ENCODE peak calls at places on chromosomes 16 and 17, in four cellular contexts. V, X, Z and T are unnamed samples.

GRCh38 chr17:64202683-64203430 is 60.2 kb downstream of the TEX2 start:
- DNase-seq in V (no peak), Z (peak; percentile 29), X (no peak), T (no peak)

GRCh38 chr16:67708368-67708771 is 10.7 kb downstream of the GFOD2 start:
- DNase-seq in V (no peak), Z (no peak), X (no peak), T (no peak)

GRCh38 chr16:70749681-70750601 is 51.0 kb downstream of the VAC14 start:
- DNase-seq in V (no peak), X (no peak), Z (peak; percentile 65), T (peak; percentile 37)

GRCh38 chr17:74519951-74520553 is 11.2 kb downstream of the CD300LB start:
- DNase-seq in V (no peak), X (no peak), Z (no peak), T (no peak)

GRCh38 chr17:47730681-47731080 is 2.4 kb upstream of the TBX21 start:
- DNase-seq in X (no peak), Z (no peak), V (no peak), T (no peak)

GRCh38 chr17:17523001-17523713 is 27.0 kb upstream of the RASD1 start:
- DNase-seq in X (no peak), Z (peak; percentile 50), V (no peak), T (peak; percentile 25)

GRCh38 chr17:61397086-61397842 is 2.4 kb upstream of the TBX2 start:
- DNase-seq in V (no peak), X (no peak), Z (peak; percentile 82), T (peak; percentile 67)

GRCh38 chr16:65202461-65202860 is 80.6 kb upstream of the CDH11 start:
- DNase-seq in X (no peak), V (no peak), Z (no peak), T (no peak)

GRCh38 chr17:43667506-43668438 is 6.0 kb upstream of the MEOX1 start:
- DNase-seq in Z (no peak), V (no peak), X (no peak), T (no peak)

GRCh38 chr17:78107457-78107856 is 21.1 kb downstream of the TMC6 start:
- DNase-seq in Z (no peak), V (no peak), X (no peak), T (no peak)

GRCh38 chr16:27564226-27564625 is 14.3 kb downstream of the KATNIP start:
- DNase-seq in X (no peak), V (no peak), Z (no peak), T (no peak)

GRCh38 chr16:27556471-27556870 is 6.5 kb downstream of the KATNIP start:
- DNase-seq in Z (no peak), V (no peak), X (no peak), T (no peak)

GRCh38 chr16:27561216-27561615 is 11.3 kb downstream of the KATNIP start:
- DNase-seq in V (no peak), X (no peak), Z (no peak), T (peak; percentile 6)

DNA sequence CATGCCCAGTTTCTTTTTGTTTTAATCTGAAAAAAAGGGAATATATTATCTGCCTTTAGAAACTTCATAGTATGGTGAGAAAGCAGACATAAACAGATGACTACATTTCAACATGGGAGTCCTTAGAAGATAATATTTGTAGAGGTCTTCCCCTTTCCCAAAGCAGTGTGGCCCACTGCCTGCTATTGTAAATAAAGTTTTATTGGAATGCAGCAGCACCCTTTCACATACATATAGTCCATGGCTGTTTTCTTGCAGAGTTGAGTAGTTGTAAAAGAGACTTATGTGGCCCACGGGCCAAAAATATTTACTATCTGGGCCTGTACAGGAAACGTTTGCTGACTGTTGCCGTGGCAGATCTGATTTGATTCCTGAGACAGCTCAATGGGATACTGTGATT is 8.5 kb downstream of the KATNIP start:
- DNase-seq in V (no peak), Z (no peak), X (no peak), T (no peak)
- H3K4me2 ChIP-seq in V (no peak overlapping the region), Z (no peak overlapping the region), X (no peak overlapping the region), T (no peak overlapping the region)

DNA sequence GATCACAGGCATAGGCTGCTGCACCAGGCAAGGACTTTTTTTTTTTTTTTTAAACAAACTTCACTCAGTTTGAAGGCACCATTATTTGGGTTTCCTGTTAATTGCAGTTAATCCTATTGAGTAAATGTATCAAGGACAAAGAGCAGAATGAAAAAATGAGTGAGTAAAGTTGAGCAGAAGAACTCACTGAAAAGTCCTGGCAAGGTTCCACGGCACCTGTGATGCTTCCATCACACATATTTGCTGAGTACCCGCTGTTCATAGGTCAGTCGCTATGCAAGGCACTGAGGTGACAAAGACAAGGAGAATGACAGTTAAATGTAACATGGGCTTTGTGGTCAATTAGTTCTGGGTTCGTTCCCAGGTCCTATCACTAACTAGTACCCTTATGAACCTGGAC is 670.0 kb downstream of the MAF start:
- DNase-seq in X (no peak), Z (no peak), V (no peak), T (no peak)
- TF ChIP-seq EZH2phosphoT487 in X (no peak), Z (no peak), V (no peak), T (no peak)

GRCh38 chr17:31580331-31581021 is 189.0 kb downstream of the RAB11FIP4 start:
- DNase-seq in X (no peak), V (no peak), Z (no peak), T (no peak)

GRCh38 chr17:31582151-31582907 is 190.9 kb downstream of the RAB11FIP4 start:
- DNase-seq in X (no peak), V (no peak), Z (no peak), T (no peak)

GRCh38 chr17:31581491-31581890 is 190.0 kb downstream of the RAB11FIP4 start:
- DNase-seq in V (no peak), X (no peak), Z (no peak), T (no peak)

GRCh38 chr17:31579265-31579664 is 187.8 kb downstream of the RAB11FIP4 start:
- DNase-seq in X (no peak), V (no peak), Z (no peak), T (no peak)

GRCh38 chr17:31581022-31581483 is 189.6 kb downstream of the RAB11FIP4 start:
- DNase-seq in Z (no peak), X (no peak), V (no peak), T (no peak)
- H3K4me2 ChIP-seq in Z (no peak overlapping the region), X (no peak overlapping the region), V (no peak overlapping the region), T (no peak overlapping the region)

GRCh38 chr17:27567563-27567859 is 63.5 kb upstream of the LGALS9 start:
- DNase-seq in Z (no peak), X (no peak), V (no peak), T (no peak)
- TF ChIP-seq EZH2phosphoT487 in Z (no peak), X (no peak), V (no peak), T (no peak)

DNA sequence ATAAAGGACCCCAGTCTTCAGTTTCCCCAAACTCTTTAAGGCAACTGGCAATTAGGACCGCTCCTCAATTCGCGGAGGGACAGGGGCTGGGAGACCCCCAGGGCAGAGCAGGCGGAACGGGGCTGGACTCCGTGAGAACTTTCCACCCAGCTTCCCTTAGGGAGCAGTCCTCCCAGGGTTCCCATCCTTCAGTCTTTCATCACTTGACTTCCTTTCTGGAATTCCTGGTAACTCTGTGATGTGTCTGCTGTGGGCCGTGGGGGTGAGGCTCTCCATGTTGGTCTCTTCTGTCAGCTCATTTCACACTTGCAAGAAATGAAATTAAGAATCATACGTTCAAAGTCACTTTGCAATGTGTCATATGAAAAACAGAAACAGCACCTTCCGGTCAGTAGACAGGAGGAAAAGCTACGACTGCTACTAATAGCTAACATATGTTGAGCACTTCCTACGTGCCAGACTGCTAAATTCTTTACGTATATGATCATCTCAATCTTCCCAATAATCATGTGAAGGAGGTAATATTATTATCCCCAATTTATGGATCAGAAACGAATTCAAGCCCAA is 5.4 kb upstream of the BBS2 start:
- DNase-seq in X (no peak), Z (no peak), V (no peak), T (no peak)
- H3K4me2 ChIP-seq in X (no peak overlapping the region), Z (no peak overlapping the region), V (no peak overlapping the region), T (no peak overlapping the region)

DNA sequence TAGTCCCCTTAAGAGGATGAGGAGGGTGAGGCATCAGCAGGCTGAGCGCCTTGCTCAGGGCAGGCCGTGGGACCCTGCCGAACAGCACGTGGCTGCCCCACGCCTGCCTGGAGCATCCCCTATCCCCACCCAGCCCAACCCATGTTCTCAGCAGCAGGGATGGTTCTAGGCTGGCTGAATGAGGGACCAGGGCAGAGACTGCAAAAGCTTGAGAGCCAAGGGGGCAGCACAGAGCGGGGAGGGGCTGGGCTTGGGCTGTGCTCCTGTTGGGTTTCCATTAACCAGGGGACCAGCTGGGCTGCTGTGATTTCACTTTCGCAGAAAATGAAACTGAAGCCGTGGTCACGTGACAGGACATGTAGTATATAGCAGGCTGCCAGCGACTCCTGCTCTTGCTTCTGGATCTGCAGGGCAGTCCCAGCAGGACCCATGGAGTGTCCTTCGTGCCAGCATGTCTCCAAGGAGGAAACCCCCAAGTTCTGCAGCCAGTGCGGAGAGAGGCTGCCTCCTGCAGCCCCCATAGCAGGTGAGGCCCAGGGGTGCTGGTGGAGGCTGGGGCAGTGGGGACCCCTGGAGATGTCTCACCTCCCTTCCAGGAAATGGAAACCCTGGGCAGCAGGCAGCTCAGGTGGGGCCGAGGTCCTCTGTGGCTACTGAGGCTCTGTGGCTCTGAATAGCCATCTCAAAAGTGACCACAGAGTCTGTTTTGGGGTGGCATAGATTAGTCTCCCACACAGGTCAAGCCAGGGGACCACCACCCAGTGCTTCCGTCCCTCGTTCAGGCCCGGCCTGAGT is 2.8 kb downstream of the RNF213 start:
- DNase-seq in Z (no peak), X (no peak), V (peak; percentile 97), T (peak; percentile 42)
- TF ChIP-seq EZH2phosphoT487 in Z (no peak), X (no peak), V (no peak), T (no peak)

GRCh38 chr17:33192961-33193911 is 99.9 kb downstream of the ASIC2 start:
- DNase-seq in Z (peak; percentile 47), X (no peak), V (no peak), T (peak; percentile 69)
- H3K4me2 ChIP-seq in Z (peak overlapping the region; percentile 47), X (no peak overlapping the region), V (no peak overlapping the region), T (peak overlapping the region; percentile 49)

DNA sequence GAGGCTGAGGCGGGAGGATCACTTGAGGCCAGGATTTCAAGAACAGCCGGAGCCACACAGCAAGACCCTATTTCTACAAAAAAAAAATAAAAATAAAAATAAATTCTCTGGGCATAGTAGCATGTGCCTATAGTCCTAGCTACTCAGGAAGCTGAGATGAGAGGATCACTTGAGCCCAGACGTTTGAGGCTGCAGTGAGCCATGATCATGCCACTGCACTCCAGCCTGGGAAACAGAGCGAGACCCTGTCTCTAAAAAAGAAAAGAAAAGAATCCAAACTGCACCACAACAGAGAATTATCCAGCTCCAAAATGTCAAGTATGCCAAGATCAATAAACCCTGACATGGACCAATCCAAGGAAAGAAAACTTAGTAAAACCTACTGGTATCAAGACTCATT is 78.9 kb upstream of the NOL11 start:
- DNase-seq in X (no peak), Z (no peak), V (no peak), T (no peak)
- TF ChIP-seq EZH2phosphoT487 in X (no peak), Z (no peak), V (no peak), T (no peak)